ENCODE peak calls at places on chromosomes 13 and 19, in eight cellular contexts. One of them, this sample, is unnamed.

GRCh38 chr13:22009500-22009899 is 338.6 kb downstream of the FGF9 start:
- DNase-seq in upper lobe of right lung: no peak
- DNase-seq in lower lobe of right lung: no peak
- DNase-seq in HL-60: peak
- DNase-seq in transverse colon: no peak
- DNase-seq in astrocyte of the cerebellum: no peak
- DNase-seq in endodermal cell: no peak
- DNase-seq in tibial nerve: no peak
- DNase-seq in this sample: no peak

GRCh38 chr19:7191946-7192691 is 102.1 kb downstream of the INSR start:
- DNase-seq in upper lobe of right lung: no peak
- DNase-seq in lower lobe of right lung: no peak
- DNase-seq in HL-60: peak
- DNase-seq in transverse colon: peak
- DNase-seq in astrocyte of the cerebellum: no peak
- DNase-seq in endodermal cell: no peak
- DNase-seq in tibial nerve: no peak
- DNase-seq in this sample: no peak

GRCh38 chr13:75250526-75251183 is 231.3 kb downstream of the TBC1D4 start:
- DNase-seq in upper lobe of right lung: no peak
- DNase-seq in lower lobe of right lung: no peak
- DNase-seq in HL-60: no peak
- DNase-seq in transverse colon: no peak
- DNase-seq in astrocyte of the cerebellum: no peak
- DNase-seq in endodermal cell: no peak
- DNase-seq in tibial nerve: no peak
- DNase-seq in this sample: no peak

GRCh38 chr13:71242191-71242590 is 624.8 kb downstream of the DACH1 start:
- DNase-seq in upper lobe of right lung: no peak
- DNase-seq in lower lobe of right lung: peak
- DNase-seq in HL-60: no peak
- DNase-seq in transverse colon: no peak
- DNase-seq in astrocyte of the cerebellum: peak
- DNase-seq in endodermal cell: no peak
- DNase-seq in tibial nerve: no peak
- DNase-seq in this sample: no peak

GRCh38 chr13:112806761-112807652 is 117.2 kb downstream of the ATP11A start:
- DNase-seq in upper lobe of right lung: no peak
- DNase-seq in lower lobe of right lung: no peak
- DNase-seq in HL-60: no peak
- DNase-seq in transverse colon: no peak
- DNase-seq in astrocyte of the cerebellum: no peak
- DNase-seq in endodermal cell: no peak
- DNase-seq in tibial nerve: no peak
- DNase-seq in this sample: no peak

GRCh38 chr13:99375806-99376080 is 68.5 kb upstream of the GPR183 start:
- DNase-seq in upper lobe of right lung: no peak
- DNase-seq in lower lobe of right lung: no peak
- DNase-seq in HL-60: no peak
- DNase-seq in transverse colon: no peak
- DNase-seq in astrocyte of the cerebellum: no peak
- DNase-seq in endodermal cell: no peak
- DNase-seq in tibial nerve: no peak
- DNase-seq in this sample: no peak

GRCh38 chr13:55673910-55674309 is 1466.8 kb upstream of the PRR20A start:
- DNase-seq in upper lobe of right lung: no peak
- DNase-seq in lower lobe of right lung: no peak
- DNase-seq in HL-60: no peak
- DNase-seq in transverse colon: no peak
- DNase-seq in astrocyte of the cerebellum: no peak
- DNase-seq in endodermal cell: no peak
- DNase-seq in tibial nerve: no peak
- DNase-seq in this sample: no peak

GRCh38 chr13:19960673-19961015 is 2.1 kb downstream of the ZMYM2 start:
- DNase-seq in upper lobe of right lung: no peak
- DNase-seq in lower lobe of right lung: no peak
- DNase-seq in HL-60: no peak
- DNase-seq in transverse colon: no peak
- DNase-seq in astrocyte of the cerebellum: no peak
- DNase-seq in endodermal cell: no peak
- DNase-seq in tibial nerve: no peak
- DNase-seq in this sample: no peak

GRCh38 chr13:109348514-109349340 is 437.7 kb downstream of the IRS2 start:
- DNase-seq in upper lobe of right lung: no peak
- DNase-seq in lower lobe of right lung: no peak
- DNase-seq in HL-60: no peak
- DNase-seq in transverse colon: no peak
- DNase-seq in astrocyte of the cerebellum: no peak
- DNase-seq in endodermal cell: no peak
- DNase-seq in tibial nerve: no peak
- DNase-seq in this sample: no peak

GRCh38 chr19:3104708-3104983 is 10.5 kb downstream of the GNA11 start:
- DNase-seq in upper lobe of right lung: no peak
- DNase-seq in lower lobe of right lung: no peak
- DNase-seq in HL-60: no peak
- DNase-seq in transverse colon: no peak
- DNase-seq in astrocyte of the cerebellum: no peak
- DNase-seq in endodermal cell: no peak
- DNase-seq in tibial nerve: no peak
- DNase-seq in this sample: no peak

GRCh38 chr13:110815471-110816204 is 99.2 kb downstream of the ANKRD10 start:
- DNase-seq in upper lobe of right lung: peak
- DNase-seq in lower lobe of right lung: no peak
- DNase-seq in HL-60: no peak
- DNase-seq in transverse colon: no peak
- DNase-seq in astrocyte of the cerebellum: no peak
- DNase-seq in endodermal cell: no peak
- DNase-seq in tibial nerve: no peak
- DNase-seq in this sample: no peak

GRCh38 chr19:17357724-17358123 is 19.4 kb downstream of the PLVAP start:
- DNase-seq in upper lobe of right lung: no peak
- DNase-seq in lower lobe of right lung: no peak
- DNase-seq in HL-60: no peak
- DNase-seq in transverse colon: no peak
- DNase-seq in astrocyte of the cerebellum: no peak
- DNase-seq in endodermal cell: no peak
- DNase-seq in tibial nerve: no peak
- DNase-seq in this sample: no peak

GRCh38 chr19:12938536-12939291 is at the start of gene CALR:
- DNase-seq in upper lobe of right lung: no peak
- DNase-seq in lower lobe of right lung: no peak
- DNase-seq in HL-60: no peak
- DNase-seq in transverse colon: peak
- DNase-seq in astrocyte of the cerebellum: no peak
- DNase-seq in endodermal cell: no peak
- DNase-seq in tibial nerve: no peak
- DNase-seq in this sample: no peak

DNA sequence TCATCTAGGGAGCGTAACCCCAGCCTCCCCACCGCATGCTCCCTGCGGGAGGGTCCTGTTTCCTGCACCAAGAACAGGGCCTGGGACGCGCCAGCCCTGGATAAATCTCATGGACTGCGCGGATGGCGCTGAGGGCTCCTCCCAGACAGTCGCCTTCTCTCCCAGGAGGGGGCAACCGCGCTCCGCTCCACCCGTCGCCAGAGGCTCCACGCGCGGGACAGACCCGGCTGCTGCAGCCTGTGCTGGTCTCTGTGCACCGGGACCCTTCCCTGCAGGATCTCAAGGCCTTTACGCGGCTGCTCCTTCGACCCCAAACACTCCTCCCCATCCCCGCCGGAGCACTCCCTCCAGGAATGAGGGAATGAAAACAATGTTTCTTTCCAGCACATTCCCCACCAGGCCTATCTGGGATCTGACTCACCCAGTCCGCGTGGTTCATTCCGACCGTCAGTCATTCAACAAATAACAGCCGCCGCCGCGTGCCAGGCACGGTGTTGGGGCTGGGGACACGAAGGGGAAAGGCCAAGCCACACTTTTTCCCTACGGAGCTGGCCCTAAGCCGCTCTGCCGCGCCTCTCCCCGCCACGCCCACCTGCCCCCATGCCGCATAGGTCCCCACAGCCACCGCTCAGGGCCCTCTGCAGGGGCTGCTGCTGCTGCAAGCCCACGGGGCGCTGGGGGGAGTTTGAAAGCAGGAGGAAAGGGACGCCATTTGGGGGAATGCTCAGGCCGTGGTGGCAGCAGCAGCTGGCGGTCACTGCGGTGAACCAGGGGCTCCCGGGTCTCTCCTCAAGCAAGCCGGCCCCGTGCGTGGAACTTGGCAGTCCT is 6.0 kb downstream of the PNMA8B start:
- DNase-seq in upper lobe of right lung: peak
- DNase-seq in lower lobe of right lung: peak
- DNase-seq in HL-60: no peak
- DNase-seq in transverse colon: peak
- DNase-seq in astrocyte of the cerebellum: no peak
- DNase-seq in endodermal cell: peak
- DNase-seq in tibial nerve: peak
- DNase-seq in this sample: no peak
- TF ChIP-seq CTCF in upper lobe of right lung: peak
- TF ChIP-seq CTCF in lower lobe of right lung: peak
- TF ChIP-seq CTCF in HL-60: no peak
- TF ChIP-seq CTCF in transverse colon: no peak
- TF ChIP-seq CTCF in astrocyte of the cerebellum: peak
- TF ChIP-seq CTCF in endodermal cell: peak
- TF ChIP-seq CTCF in tibial nerve: peak
- TF ChIP-seq CTCF in this sample: peak

GRCh38 chr13:52851153-52851962 is 2.9 kb upstream of the PCDH8 start:
- DNase-seq in upper lobe of right lung: peak
- DNase-seq in lower lobe of right lung: peak
- DNase-seq in HL-60: no peak
- DNase-seq in transverse colon: peak
- DNase-seq in astrocyte of the cerebellum: no peak
- DNase-seq in endodermal cell: peak
- DNase-seq in tibial nerve: no peak
- DNase-seq in this sample: peak
- TF ChIP-seq CTCF in upper lobe of right lung: no peak
- TF ChIP-seq CTCF in lower lobe of right lung: no peak
- TF ChIP-seq CTCF in HL-60: no peak
- TF ChIP-seq CTCF in transverse colon: no peak
- TF ChIP-seq CTCF in astrocyte of the cerebellum: no peak
- TF ChIP-seq CTCF in endodermal cell: no peak
- TF ChIP-seq CTCF in tibial nerve: no peak
- TF ChIP-seq CTCF in this sample: no peak

DNA sequence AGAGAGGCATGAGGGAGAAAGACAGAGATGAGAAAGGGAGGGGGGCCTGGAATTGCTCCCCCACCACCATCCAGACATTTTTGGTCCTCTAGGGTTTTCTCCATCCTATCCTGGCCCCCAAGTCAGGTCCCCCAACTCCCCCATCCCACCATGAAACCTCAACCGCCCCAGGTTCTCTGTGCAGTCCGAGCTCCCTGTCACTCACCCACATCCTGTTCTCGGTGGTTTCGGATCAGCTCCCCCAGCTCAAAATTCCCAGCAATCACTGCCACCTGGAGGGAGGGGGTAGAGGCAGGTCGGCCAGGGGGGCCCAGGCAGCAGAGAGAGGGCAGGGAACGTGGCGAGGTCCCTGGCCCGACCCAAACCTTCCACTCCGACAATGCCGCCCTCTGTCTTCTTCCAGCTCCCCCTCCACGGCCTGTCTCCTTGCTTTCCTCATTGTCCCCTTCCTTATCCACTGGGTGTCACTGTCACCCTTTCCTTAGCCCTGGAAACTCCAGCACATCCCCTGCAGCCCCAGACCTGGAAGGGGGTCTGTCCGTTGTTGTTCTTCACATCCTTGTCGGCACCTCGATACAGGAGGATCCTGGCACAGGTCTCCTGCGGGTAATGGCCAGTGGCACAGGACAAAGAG is 15.6 kb downstream of the SHANK1 start:
- DNase-seq in upper lobe of right lung: no peak
- DNase-seq in lower lobe of right lung: no peak
- DNase-seq in HL-60: no peak
- DNase-seq in transverse colon: no peak
- DNase-seq in astrocyte of the cerebellum: no peak
- DNase-seq in endodermal cell: peak
- DNase-seq in tibial nerve: no peak
- DNase-seq in this sample: no peak
- TF ChIP-seq CTCF in upper lobe of right lung: no peak
- TF ChIP-seq CTCF in lower lobe of right lung: no peak
- TF ChIP-seq CTCF in HL-60: no peak
- TF ChIP-seq CTCF in transverse colon: no peak
- TF ChIP-seq CTCF in astrocyte of the cerebellum: no peak
- TF ChIP-seq CTCF in endodermal cell: peak
- TF ChIP-seq CTCF in tibial nerve: no peak
- TF ChIP-seq CTCF in this sample: peak

GRCh38 chr19:51211833-51212232 is 13.0 kb upstream of the CD33 start:
- DNase-seq in upper lobe of right lung: no peak
- DNase-seq in lower lobe of right lung: no peak
- DNase-seq in HL-60: no peak
- DNase-seq in transverse colon: no peak
- DNase-seq in astrocyte of the cerebellum: no peak
- DNase-seq in endodermal cell: no peak
- DNase-seq in tibial nerve: no peak
- DNase-seq in this sample: no peak

GRCh38 chr19:51207747-51208146 is 17.1 kb upstream of the CD33 start:
- DNase-seq in upper lobe of right lung: no peak
- DNase-seq in lower lobe of right lung: no peak
- DNase-seq in HL-60: no peak
- DNase-seq in transverse colon: no peak
- DNase-seq in astrocyte of the cerebellum: no peak
- DNase-seq in endodermal cell: no peak
- DNase-seq in tibial nerve: no peak
- DNase-seq in this sample: no peak

GRCh38 chr19:51210385-51210784 is 14.5 kb upstream of the CD33 start:
- DNase-seq in upper lobe of right lung: no peak
- DNase-seq in lower lobe of right lung: no peak
- DNase-seq in HL-60: no peak
- DNase-seq in transverse colon: no peak
- DNase-seq in astrocyte of the cerebellum: no peak
- DNase-seq in endodermal cell: no peak
- DNase-seq in tibial nerve: no peak
- DNase-seq in this sample: no peak
- TF ChIP-seq CTCF in upper lobe of right lung: no peak
- TF ChIP-seq CTCF in lower lobe of right lung: no peak
- TF ChIP-seq CTCF in HL-60: no peak
- TF ChIP-seq CTCF in transverse colon: no peak
- TF ChIP-seq CTCF in astrocyte of the cerebellum: no peak
- TF ChIP-seq CTCF in endodermal cell: no peak
- TF ChIP-seq CTCF in tibial nerve: no peak
- TF ChIP-seq CTCF in this sample: no peak

DNA sequence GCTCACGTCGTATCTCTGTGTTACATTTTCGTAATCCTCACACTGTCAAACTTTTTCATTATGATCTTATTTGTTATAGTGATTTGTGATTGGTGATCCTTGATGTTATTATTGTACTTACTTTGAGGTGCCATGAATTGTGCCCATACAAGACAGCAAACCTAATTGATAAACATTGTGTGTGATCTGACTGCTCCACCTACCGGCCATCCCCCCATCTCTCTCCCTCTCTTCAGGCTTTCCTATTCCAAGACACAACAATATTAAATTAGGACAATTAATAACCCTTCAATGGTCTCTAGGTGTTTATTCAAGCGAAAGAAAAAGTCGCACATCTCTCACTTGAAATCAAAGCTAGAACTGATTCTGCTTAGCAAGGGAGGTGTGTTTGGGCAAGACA is 349.3 kb downstream of the RBM26 start:
- DNase-seq in upper lobe of right lung: no peak
- DNase-seq in lower lobe of right lung: no peak
- DNase-seq in HL-60: no peak
- DNase-seq in transverse colon: no peak
- DNase-seq in astrocyte of the cerebellum: no peak
- DNase-seq in endodermal cell: peak
- DNase-seq in tibial nerve: no peak
- DNase-seq in this sample: no peak
- TF ChIP-seq CTCF in upper lobe of right lung: no peak
- TF ChIP-seq CTCF in lower lobe of right lung: no peak
- TF ChIP-seq CTCF in HL-60: no peak
- TF ChIP-seq CTCF in transverse colon: no peak
- TF ChIP-seq CTCF in astrocyte of the cerebellum: no peak
- TF ChIP-seq CTCF in endodermal cell: peak
- TF ChIP-seq CTCF in tibial nerve: no peak
- TF ChIP-seq CTCF in this sample: peak

This sample was measured in neural crest cell.